ENCODE peak calls at places on chromosomes 11 and 22, in eight cellular contexts. L, U, I, E, V, D, S and H are unnamed samples. For H3K9me2, the result is how much of the 10 kb centered on the place peaks cover.

GRCh38 chr22:31291716-31292644 is at the start of gene PIK3IP1:
- DNase-seq in L (peak), U (peak), I (peak), E (peak), V (peak), D (peak), S (peak), H (peak)

GRCh38 chr11:67240575-67241389 is 25.5 kb upstream of the GRK2 start:
- DNase-seq in L (peak), U (peak), I (peak), E (peak), V (peak), D (no peak), S (peak), H (peak)

GRCh38 chr22:50302041-50302541 is 5.4 kb downstream of the PLXNB2 start:
- DNase-seq in L (no peak), U (no peak), I (no peak), E (no peak), V (peak), D (no peak), S (peak), H (peak)

GRCh38 chr11:107770546-107770945 is 58.7 kb upstream of the SLN start:
- DNase-seq in L (peak), U (no peak), I (no peak), E (peak), V (peak), D (no peak), S (peak), H (peak)

GRCh38 chr11:9568854-9569587 is 4.4 kb upstream of the WEE1 start:
- DNase-seq in L (peak), U (peak), I (peak), E (peak), V (peak), D (peak), S (peak), H (peak)

GRCh38 chr11:112082729-112083128 is 3.8 kb downstream of the TIMM8B start:
- DNase-seq in L (no peak), U (no peak), I (no peak), E (no peak), V (no peak), D (no peak), S (peak), H (peak)

GRCh38 chr11:93085097-93085496 is 112.7 kb downstream of the SLC36A4 start:
- DNase-seq in L (no peak), U (no peak), I (no peak), E (no peak), V (no peak), D (no peak), S (peak), H (peak)

GRCh38 chr11:12219732-12220131 is 109.3 kb downstream of the MICAL2 start:
- DNase-seq in L (no peak), U (no peak), I (no peak), E (no peak), V (no peak), D (no peak), S (no peak), H (no peak)

GRCh38 chr11:16397355-16397754 is 41.0 kb upstream of the SOX6 start:
- DNase-seq in L (no peak), U (no peak), I (no peak), E (no peak), V (no peak), D (no peak), S (no peak), H (no peak)

GRCh38 chr11:83571301-83571700 is 285.1 kb upstream of the CCDC90B start:
- DNase-seq in L (no peak), U (no peak), I (peak), E (no peak), V (no peak), D (no peak), S (no peak), H (peak)

GRCh38 chr11:120215634-120216033 is 4.8 kb downstream of the OAF start:
- DNase-seq in L (no peak), U (no peak), I (no peak), E (peak), V (no peak), D (no peak), S (peak), H (peak)

GRCh38 chr22:49662681-49663080 is 165.0 kb downstream of the BRD1 start:
- DNase-seq in L (no peak), U (no peak), I (no peak), E (no peak), V (no peak), D (no peak), S (no peak), H (no peak)

GRCh38 chr11:126076641-126077040 is 14.0 kb upstream of the CDON start:
- DNase-seq in L (no peak), U (no peak), I (no peak), E (no peak), V (no peak), D (no peak), S (no peak), H (no peak)

GRCh38 chr22:40958329-40958728 is 7.2 kb downstream of the RBX1 start:
- DNase-seq in L (no peak), U (no peak), I (no peak), E (no peak), V (no peak), D (no peak), S (no peak), H (no peak)

GRCh38 chr11:9759519-9760179 is 95.8 kb downstream of the SWAP70 start:
- DNase-seq in L (no peak), U (peak), I (no peak), E (peak), V (peak), D (peak), S (peak), H (peak)

GRCh38 chr22:39325392-39325932 is 6.0 kb upstream of the RPL3 start:
- DNase-seq in L (no peak), U (no peak), I (no peak), E (peak), V (no peak), D (no peak), S (peak), H (peak)

GRCh38 chr22:33578752-33579151 is 341.5 kb downstream of the LARGE1 start:
- DNase-seq in L (no peak), U (no peak), I (no peak), E (no peak), V (no peak), D (no peak), S (no peak), H (no peak)

GRCh38 chr11:78451371-78452150 is 33.9 kb upstream of the GAB2 start:
- DNase-seq in L (no peak), U (no peak), I (no peak), E (no peak), V (no peak), D (no peak), S (no peak), H (no peak)

GRCh38 chr11:92453055-92453454 is 228.4 kb downstream of the FAT3 start:
- DNase-seq in L (no peak), U (no peak), I (no peak), E (peak), V (peak), D (no peak), S (peak), H (peak)

GRCh38 chr11:11862995-11863394 is 21.2 kb downstream of the USP47 start:
- DNase-seq in L (no peak), U (no peak), I (no peak), E (no peak), V (no peak), D (no peak), S (no peak), H (no peak)

GRCh38 chr22:46887978-46888377 is 125.5 kb downstream of the TBC1D22A start:
- DNase-seq in L (no peak), U (no peak), I (no peak), E (no peak), V (no peak), D (no peak), S (no peak), H (no peak)

GRCh38 chr11:67371549-67372231 is 1.7 kb downstream of the CLCF1 start:
- DNase-seq in L (peak), U (peak), I (peak), E (no peak), V (peak), D (no peak), S (peak), H (peak)

GRCh38 chr11:61699737-61700160 is 19.6 kb downstream of the DAGLA start:
- DNase-seq in L (no peak), U (no peak), I (no peak), E (peak), V (peak), D (no peak), S (peak), H (no peak)

GRCh38 chr11:57779275-57779674 is 17.7 kb downstream of the CTNND1 start:
- DNase-seq in L (no peak), U (no peak), I (peak), E (peak), V (peak), D (no peak), S (peak), H (peak)

GRCh38 chr22:45903355-45904149 is 73.4 kb downstream of the WNT7B start:
- DNase-seq in L (no peak), U (no peak), I (no peak), E (peak), V (peak), D (no peak), S (peak), H (peak)

GRCh38 chr11:1746956-1747752 is 3.2 kb downstream of the IFITM10 start:
- DNase-seq in L (no peak), U (no peak), I (no peak), E (no peak), V (no peak), D (no peak), S (no peak), H (no peak)

GRCh38 chr11:134584001-134584561 is 172.0 kb upstream of the B3GAT1 start:
- DNase-seq in L (no peak), U (no peak), I (no peak), E (no peak), V (no peak), D (no peak), S (no peak), H (no peak)

GRCh38 chr11:123454060-123454651 is 24.1 kb downstream of the GRAMD1B start:
- DNase-seq in L (no peak), U (no peak), I (no peak), E (peak), V (no peak), D (peak), S (peak), H (peak)

GRCh38 chr22:20238567-20239062 is 29.5 kb downstream of the RTN4R start:
- DNase-seq in L (peak), U (peak), I (peak), E (no peak), V (peak), D (peak), S (peak), H (peak)

GRCh38 chr22:48403521-48403921 is 1424.2 kb downstream of the BRD1 start:
- DNase-seq in L (no peak), U (no peak), I (no peak), E (no peak), V (no peak), D (no peak), S (no peak), H (no peak)

GRCh38 chr11:94780432-94780831 is 12.3 kb downstream of the AMOTL1 start:
- DNase-seq in L (peak), U (no peak), I (no peak), E (no peak), V (no peak), D (no peak), S (no peak), H (no peak)

GRCh38 chr11:25423436-25424184 is 908.3 kb upstream of the ANO3 start:
- DNase-seq in L (no peak), U (no peak), I (peak), E (no peak), V (no peak), D (no peak), S (peak), H (peak)

GRCh38 chr22:33221566-33221965 is 163.4 kb upstream of the SYN3 start:
- DNase-seq in L (no peak), U (no peak), I (no peak), E (no peak), V (no peak), D (no peak), S (no peak), H (peak)

GRCh38 chr11:16226245-16226644 is 130.1 kb downstream of the SOX6 start:
- DNase-seq in L (peak), U (no peak), I (no peak), E (no peak), V (peak), D (no peak), S (peak), H (no peak)

GRCh38 chr11:128709402-128709801 is 15.5 kb downstream of the FLI1 start:
- DNase-seq in L (no peak), U (no peak), I (no peak), E (no peak), V (no peak), D (no peak), S (peak), H (peak)

GRCh38 chr11:14329702-14330101 is 29.3 kb downstream of the RRAS2 start:
- DNase-seq in L (no peak), U (no peak), I (no peak), E (no peak), V (no peak), D (no peak), S (no peak), H (no peak)

GRCh38 chr11:120893431-120894206 is 130.3 kb upstream of the TBCEL start:
- DNase-seq in L (no peak), U (no peak), I (no peak), E (no peak), V (no peak), D (no peak), S (no peak), H (no peak)

GRCh38 chr22:39294571-39295468 is 24.6 kb downstream of the RPL3 start:
- DNase-seq in L (no peak), U (no peak), I (no peak), E (no peak), V (no peak), D (no peak), S (no peak), H (no peak)

GRCh38 chr22:26597026-26597425 is 7.1 kb upstream of the TPST2 start:
- DNase-seq in L (no peak), U (no peak), I (no peak), E (no peak), V (no peak), D (no peak), S (no peak), H (no peak)

GRCh38 chr11:30983143-30983542 is 386.4 kb downstream of the DCDC1 start:
- DNase-seq in L (no peak), U (no peak), I (no peak), E (no peak), V (no peak), D (no peak), S (no peak), H (no peak)
- H3K9me2 ChIP-seq in L (under half), U (under half), I (under half), E (under half), V (under half), D (under half), S (under half), H (under half)

GRCh38 chr11:118636569-118637290 is 29.3 kb downstream of the PHLDB1 start:
- DNase-seq in L (no peak), U (no peak), I (no peak), E (no peak), V (no peak), D (no peak), S (peak), H (peak)

GRCh38 chr11:118634435-118635236 is 27.2 kb downstream of the PHLDB1 start:
- DNase-seq in L (peak), U (no peak), I (peak), E (no peak), V (peak), D (no peak), S (peak), H (peak)

GRCh38 chr11:118633979-118634378 is 26.6 kb downstream of the PHLDB1 start:
- DNase-seq in L (no peak), U (no peak), I (no peak), E (no peak), V (no peak), D (no peak), S (no peak), H (peak)

GRCh38 chr11:118635237-118635591 is 27.8 kb downstream of the PHLDB1 start:
- DNase-seq in L (no peak), U (no peak), I (no peak), E (no peak), V (no peak), D (no peak), S (no peak), H (no peak)

GRCh38 chr11:118635642-118636041 is 28.2 kb downstream of the PHLDB1 start:
- DNase-seq in L (no peak), U (no peak), I (no peak), E (no peak), V (no peak), D (no peak), S (no peak), H (no peak)
- H3K27ac ChIP-seq in L (no peak), U (no peak), I (peak), E (no peak), V (peak), D (no peak), S (no peak), H (peak)

GRCh38 chr22:38097557-38098409 is 12.7 kb downstream of the BAIAP2L2 start:
- DNase-seq in L (no peak), U (no peak), I (peak), E (no peak), V (no peak), D (peak), S (no peak), H (peak)
- H3K9me2 ChIP-seq in L (under half), U (under half), I (under half), E (under half), V (under half), D (under half), S (under half), H (under half)

GRCh38 chr11:106765849-106766248 is 252.4 kb downstream of the GUCY1A2 start:
- DNase-seq in L (no peak), U (no peak), I (peak), E (peak), V (no peak), D (no peak), S (no peak), H (no peak)
- H3K27ac ChIP-seq in L (no peak), U (no peak), I (no peak), E (no peak), V (no peak), D (no peak), S (no peak), H (no peak)

DNA sequence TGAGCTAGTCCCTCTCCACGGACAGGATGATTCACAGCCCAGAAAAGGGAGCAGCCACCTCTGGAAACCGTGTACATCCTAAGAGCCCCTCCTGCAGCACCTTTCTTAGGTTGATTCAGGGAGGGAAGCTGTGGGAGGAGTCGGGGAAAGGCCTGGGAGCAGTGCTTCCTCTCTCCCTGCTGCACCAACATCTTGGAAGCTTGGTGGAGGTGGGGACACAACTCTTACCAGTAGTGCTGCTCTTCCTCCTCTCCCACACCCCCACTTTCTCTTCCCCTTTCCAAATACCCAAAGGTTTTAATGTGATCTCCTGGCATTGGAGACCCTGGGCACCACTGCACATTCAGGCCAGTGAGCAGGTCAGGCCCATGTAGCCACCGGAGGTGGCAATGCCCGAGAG is 46.4 kb upstream of the HORMAD2 start:
- DNase-seq in L (no peak), U (no peak), I (no peak), E (no peak), V (no peak), D (no peak), S (no peak), H (no peak)
- H3K9me2 ChIP-seq in L (under half), U (under half), I (under half), E (under half), V (under half), D (under half), S (under half), H (under half)

GRCh38 chr11:44598831-44599230 is 33.4 kb downstream of the CD82 start:
- DNase-seq in L (no peak), U (no peak), I (no peak), E (no peak), V (no peak), D (no peak), S (no peak), H (no peak)

GRCh38 chr11:44600261-44600660 is 34.8 kb downstream of the CD82 start:
- DNase-seq in L (no peak), U (no peak), I (no peak), E (no peak), V (no peak), D (no peak), S (no peak), H (no peak)

GRCh38 chr11:44602810-44603410 is 37.4 kb downstream of the CD82 start:
- DNase-seq in L (no peak), U (no peak), I (no peak), E (no peak), V (no peak), D (no peak), S (no peak), H (no peak)

GRCh38 chr11:44601471-44602370 is 36.3 kb downstream of the CD82 start:
- DNase-seq in L (no peak), U (peak), I (no peak), E (no peak), V (peak), D (no peak), S (no peak), H (no peak)

GRCh38 chr11:44600739-44601416 is 35.4 kb downstream of the CD82 start:
- DNase-seq in L (no peak), U (peak), I (peak), E (no peak), V (no peak), D (no peak), S (no peak), H (no peak)
- H3K27ac ChIP-seq in L (no peak), U (peak), I (no peak), E (no peak), V (no peak), D (no peak), S (no peak), H (no peak)

GRCh38 chr22:44846726-44847275 is 94.4 kb downstream of the ARHGAP8 start:
- DNase-seq in L (no peak), U (no peak), I (no peak), E (no peak), V (no peak), D (no peak), S (no peak), H (no peak)

GRCh38 chr22:44848296-44848741 is 95.9 kb downstream of the ARHGAP8 start:
- DNase-seq in L (no peak), U (no peak), I (no peak), E (no peak), V (no peak), D (no peak), S (no peak), H (no peak)

GRCh38 chr22:44845796-44846720 is 93.7 kb downstream of the ARHGAP8 start:
- DNase-seq in L (no peak), U (no peak), I (no peak), E (no peak), V (no peak), D (no peak), S (no peak), H (no peak)

GRCh38 chr22:44847892-44848291 is 95.5 kb downstream of the ARHGAP8 start:
- DNase-seq in L (no peak), U (no peak), I (no peak), E (no peak), V (no peak), D (no peak), S (no peak), H (no peak)

GRCh38 chr22:44847380-44847779 is 95.0 kb downstream of the ARHGAP8 start:
- DNase-seq in L (no peak), U (no peak), I (no peak), E (no peak), V (no peak), D (no peak), S (no peak), H (no peak)
- H3K9me2 ChIP-seq in L (under half), U (under half), I (under half), E (under half), V (under half), D (under half), S (under half), H (under half)

DNA sequence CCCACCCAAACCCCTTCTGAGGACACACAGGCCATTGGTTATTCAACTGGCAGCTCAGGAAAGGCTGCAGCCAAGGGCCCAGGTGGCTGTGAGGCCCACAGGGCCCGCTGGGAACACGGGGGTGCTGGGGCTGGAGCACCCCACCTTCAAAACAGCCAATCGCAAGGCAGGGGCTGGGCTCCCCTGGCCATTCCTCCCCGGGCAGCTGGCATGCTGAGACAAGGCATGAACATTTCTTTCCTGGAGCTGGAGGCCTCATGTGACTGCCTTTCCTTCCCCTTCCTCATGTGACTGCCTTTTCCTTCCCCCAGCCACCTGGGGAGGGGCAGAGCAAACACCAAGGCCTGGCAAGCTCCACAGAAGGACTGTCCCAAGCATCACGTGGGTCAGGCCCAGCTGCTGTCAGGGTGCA is 76.8 kb downstream of the PIWIL3 start:
- DNase-seq in L (no peak), U (no peak), I (no peak), E (no peak), V (no peak), D (no peak), S (no peak), H (no peak)
- H3K27ac ChIP-seq in L (no peak), U (no peak), I (no peak), E (no peak), V (no peak), D (no peak), S (no peak), H (no peak)